ENCODE peak calls at places on chromosomes 6 and 20, in nine cellular contexts. Z, X, I, T, L, U, O, F and G are unnamed samples.

GRCh38 chr6:135280375-135281136 is 99.4 kb downstream of the MYB start:
- DNase-seq in I (no peak), T (no peak), O (no peak), Z (no peak), U (no peak), X (no peak), F (peak; percentile 71), L (no peak), G (no peak)

GRCh38 chr6:151675746-151676459 is 131.6 kb upstream of the ESR1 start:
- DNase-seq in O (peak; percentile 8), T (peak; percentile 43), U (peak; percentile 78), I (peak; percentile 39), Z (peak; percentile 64), L (peak; percentile 38), X (peak; percentile 85), F (peak; percentile 37), G (no peak)

GRCh38 chr20:56988446-56988845 is 278.0 kb downstream of the BMP7 start:
- DNase-seq in X (no peak), L (no peak), I (no peak), F (peak; percentile 3), Z (no peak), U (no peak), O (no peak), T (no peak), G (no peak)

GRCh38 chr20:21528870-21529269 is 15.0 kb upstream of the NKX2-2 start:
- DNase-seq in T (no peak), I (no peak), L (no peak), O (no peak), U (peak; percentile 12), F (no peak), Z (no peak), X (peak; percentile 26), G (no peak)

GRCh38 chr20:50469324-50469723 is 40.9 kb upstream of the PTPN1 start:
- DNase-seq in I (no peak), O (no peak), Z (no peak), X (no peak), F (no peak), T (no peak), L (no peak), U (no peak), G (no peak)

GRCh38 chr6:33323623-33323948 is 6.0 kb upstream of the ZBTB22 start:
- DNase-seq in O (no peak), U (peak; percentile 41), X (peak; percentile 43), Z (no peak), L (no peak), T (no peak), I (no peak), F (no peak), G (no peak)

GRCh38 chr6:153167026-153167891 is 36.2 kb upstream of the RGS17 start:
- DNase-seq in Z (no peak), T (no peak), U (no peak), I (no peak), F (peak; percentile 76), O (no peak), L (no peak), X (no peak), G (peak; percentile 70)

GRCh38 chr6:3724451-3725144 is 26.9 kb downstream of the PXDC1 start:
- DNase-seq in Z (no peak), T (peak; percentile 65), I (no peak), U (no peak), X (no peak), O (no peak), F (no peak), L (no peak), G (peak; percentile 9)

GRCh38 chr6:3856576-3856975 is 7.4 kb downstream of the FAM50B start:
- DNase-seq in F (no peak), T (no peak), U (no peak), X (no peak), O (no peak), L (no peak), I (no peak), Z (no peak), G (no peak)

GRCh38 chr6:152098683-152099082 is 291.2 kb downstream of the ESR1 start:
- DNase-seq in U (no peak), T (no peak), O (no peak), L (no peak), F (no peak), I (no peak), X (no peak), Z (no peak), G (no peak)

GRCh38 chr6:26020291-26020982 is 57.8 kb downstream of the TRIM38 start:
- DNase-seq in F (peak; percentile 96), O (peak; percentile 87), Z (peak; percentile 66), I (peak; percentile 47), L (peak; percentile 65), X (peak; percentile 72), U (peak; percentile 73), T (peak; percentile 83), G (peak; percentile 73)

GRCh38 chr6:39301606-39302005 is 12.6 kb downstream of the KCNK17 start:
- DNase-seq in T (no peak), Z (no peak), O (no peak), L (no peak), U (peak; percentile 88), X (peak; percentile 90), F (peak; percentile 7), I (no peak), G (peak; percentile 9)

GRCh38 chr6:109235639-109236038 is 140.3 kb downstream of the CEP57L1 start:
- DNase-seq in L (no peak), Z (no peak), U (no peak), I (no peak), X (no peak), O (no peak), T (no peak), F (no peak), G (no peak)